ENCODE peak calls at places on chromosomes 3 and 15, in six cellular contexts. V is lower lobe of right lung; G is thoracic aorta; X is tibial artery; T is CD8-positive, alpha-beta T cell; Z is vagina. R is an unnamed sample.
A peak's percentile ranks its signal among the peaks of the same experiment; 100 is the strongest.

GRCh38 chr3:21835266-21835665 is 84.3 kb upstream of the ZNF385D start:
- DNase-seq in X (no peak), Z (no peak), V (no peak), G (no peak), T (no peak), R (no peak)

GRCh38 chr3:17931121-17931520 is 188.7 kb upstream of the TBC1D5 start:
- DNase-seq in G (no peak), V (no peak), T (no peak), Z (no peak), X (no peak), R (no peak)

GRCh38 chr3:69352305-69353087 is 33.4 kb downstream of the FRMD4B start:
- DNase-seq in V (no peak), Z (no peak), X (no peak), G (no peak), T (no peak), R (no peak)

GRCh38 chr15:74399511-74400312 is 32.3 kb upstream of the CYP11A1 start:
- DNase-seq in V (no peak), G (no peak), Z (no peak), T (no peak), X (no peak), R (no peak)

GRCh38 chr3:57108684-57109083 is 48.2 kb downstream of the SPATA12 start:
- DNase-seq in G (no peak), V (no peak), X (no peak), T (no peak), Z (no peak), R (no peak)

GRCh38 chr3:141367038-141367730 is 1.1 kb upstream of the ZBTB38 start:
- DNase-seq in T (no peak), Z (no peak), X (peak; percentile 70), V (no peak), G (peak; percentile 32), R (no peak)

GRCh38 chr3:149388714-149389417 is 11.4 kb upstream of the TM4SF1 start:
- DNase-seq in Z (no peak), V (no peak), T (no peak), G (no peak), X (no peak), R (no peak)

GRCh38 chr3:55322649-55323048 is 164.5 kb downstream of the WNT5A start:
- DNase-seq in Z (no peak), X (no peak), G (no peak), T (no peak), V (no peak), R (no peak)

GRCh38 chr3:9226326-9226725 is 23.1 kb downstream of the SRGAP3 start:
- DNase-seq in G (no peak), V (no peak), X (no peak), T (no peak), Z (no peak), R (no peak)

GRCh38 chr15:69114231-69114937 is 46.1 kb upstream of the GLCE start:
- DNase-seq in T (no peak), Z (no peak), V (no peak), G (no peak), X (no peak), R (no peak)

GRCh38 chr3:30964612-30965011 is 70.2 kb upstream of the GADL1 start:
- DNase-seq in T (no peak), Z (no peak), V (no peak), X (no peak), G (no peak), R (no peak)

GRCh38 chr3:183287301-183287971 is 34.4 kb downstream of the B3GNT5 start:
- DNase-seq in T (no peak), V (no peak), X (no peak), Z (no peak), G (peak; percentile 21), R (no peak)

GRCh38 chr3:38968403-38968802 is 83.3 kb downstream of the SCN11A start:
- DNase-seq in V (no peak), X (no peak), G (no peak), T (no peak), Z (no peak), R (no peak)

GRCh38 chr15:64883097-64883581 is 28.6 kb upstream of the ANKDD1A start:
- DNase-seq in Z (no peak), G (no peak), T (no peak), V (no peak), X (no peak), R (no peak)

GRCh38 chr3:191912616-191913204 is 451.7 kb downstream of the PYDC2 start:
- DNase-seq in V (no peak), T (no peak), Z (no peak), X (no peak), G (no peak), R (no peak)

GRCh38 chr15:90316139-90316538 is 35.9 kb upstream of the ZNF774 start:
- DNase-seq in T (no peak), V (no peak), G (no peak), Z (peak; percentile 88), X (no peak), R (no peak)

GRCh38 chr15:70045045-70045444 is 52.7 kb downstream of the TLE3 start:
- DNase-seq in X (peak; percentile 1), Z (no peak), V (no peak), T (no peak), G (no peak), R (no peak)

GRCh38 chr15:52013151-52013791 is 5.7 kb upstream of the MAPK6 start:
- DNase-seq in G (no peak), T (no peak), X (no peak), Z (no peak), V (no peak), R (no peak)

GRCh38 chr15:70585707-70586034 is 177.7 kb downstream of the UACA start:
- DNase-seq in Z (peak; percentile 70), V (no peak), G (no peak), X (peak; percentile 48), T (no peak), R (no peak)

GRCh38 chr15:56254270-56254669 is 10.6 kb upstream of the RFX7 start:
- DNase-seq in T (no peak), V (no peak), G (no peak), X (no peak), Z (no peak), R (no peak)

GRCh38 chr15:83747050-83747717 is 93.3 kb downstream of the ADAMTSL3 start:
- DNase-seq in X (peak; percentile 73), G (no peak), Z (no peak), V (no peak), T (no peak), R (no peak)

GRCh38 chr15:71115567-71116351 is 488 bp downstream of the THSD4 start:
- DNase-seq in V (peak; percentile 79), T (no peak), Z (no peak), X (peak; percentile 73), G (no peak), R (peak; percentile 56)

GRCh38 chr15:71811036-71811736 is 832 bp downstream of the NR2E3 start:
- DNase-seq in T (no peak), G (no peak), Z (no peak), X (no peak), V (no peak), R (no peak)

GRCh38 chr3:65672876-65673815 is 365.6 kb downstream of the MAGI1 start:
- DNase-seq in V (peak; percentile 68), X (peak; percentile 64), Z (no peak), G (no peak), T (no peak), R (peak; percentile 58)

GRCh38 chr15:22240951-22241350 is 160.6 kb downstream of the OR4M2 start:
- DNase-seq in V (no peak), X (no peak), Z (no peak), G (no peak), T (no peak), R (no peak)

GRCh38 chr3:36904641-36905040 is 40.2 kb downstream of the TRANK1 start:
- DNase-seq in T (no peak), X (no peak), Z (peak; percentile 61), V (no peak), G (no peak), R (no peak)

GRCh38 chr15:66110788-66111187 is 142.8 kb downstream of the MEGF11 start:
- DNase-seq in V (no peak), T (no peak), G (no peak), X (no peak), Z (no peak), R (no peak)

GRCh38 chr3:69819283-69819682 is 80.0 kb downstream of the MITF start:
- DNase-seq in V (no peak), G (no peak), Z (no peak), X (no peak), T (no peak), R (no peak)

GRCh38 chr3:149968216-149968615 is 2.5 kb downstream of the PFN2 start:
- DNase-seq in Z (no peak), G (no peak), V (no peak), X (no peak), T (no peak), R (no peak)

GRCh38 chr15:41940441-41940857 is 31.9 kb downstream of the EHD4 start:
- DNase-seq in Z (no peak), T (no peak), G (no peak), X (no peak), V (no peak), R (no peak)

GRCh38 chr3:87354399-87354798 is 78.0 kb upstream of the POU1F1 start:
- DNase-seq in G (no peak), Z (no peak), V (no peak), X (no peak), T (no peak), R (no peak)

GRCh38 chr3:87350367-87351199 is 74.2 kb upstream of the POU1F1 start:
- DNase-seq in G (no peak), V (no peak), X (no peak), Z (no peak), T (no peak), R (no peak)

GRCh38 chr3:87349833-87350232 is 73.4 kb upstream of the POU1F1 start:
- DNase-seq in G (no peak), X (no peak), T (no peak), Z (no peak), V (no peak), R (no peak)

GRCh38 chr3:87351913-87352312 is 75.5 kb upstream of the POU1F1 start:
- DNase-seq in G (no peak), X (no peak), V (no peak), T (no peak), Z (no peak), R (no peak)
- H3K4me3 ChIP-seq in G (no peak overlapping the region), X (no peak overlapping the region), V (no peak overlapping the region), T (no peak overlapping the region), Z (no peak overlapping the region), R (no peak overlapping the region)

GRCh38 chr3:169578381-169578780 is 85.1 kb downstream of the MECOM start:
- DNase-seq in Z (no peak), G (no peak), X (no peak), V (no peak), T (no peak), R (no peak)
- H3K27ac ChIP-seq in Z (no peak overlapping the region), G (no peak overlapping the region), X (no peak overlapping the region), V (no peak overlapping the region), T (no peak overlapping the region), R (no peak overlapping the region)

DNA sequence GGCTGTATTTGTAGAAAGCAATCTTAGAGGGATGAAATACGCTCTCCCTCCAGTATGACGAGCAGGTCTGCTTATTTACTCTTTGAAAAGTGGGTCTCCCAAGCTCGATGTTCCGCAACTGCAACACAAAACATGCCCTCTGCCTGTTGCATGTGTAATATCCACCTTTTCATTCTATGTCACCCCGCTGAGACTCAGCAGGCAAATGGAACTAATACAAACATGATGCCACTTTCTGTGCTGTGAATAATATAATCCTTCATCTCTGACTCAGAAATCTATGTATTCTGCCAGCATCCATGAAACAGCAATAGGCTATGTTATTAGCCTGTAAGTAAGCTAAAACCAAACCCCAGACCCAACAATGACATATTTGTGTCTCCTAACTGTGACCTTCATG is 200.8 kb upstream of the TMCO5A start:
- DNase-seq in Z (no peak), G (no peak), X (no peak), V (no peak), T (no peak), R (no peak)
- TF ChIP-seq CTCF in Z (no peak), G (no peak), X (no peak), V (no peak), T (no peak), R (no peak)

GRCh38 chr3:170766823-170767575 is 103.0 kb downstream of the RPL22L1 start:
- DNase-seq in Z (no peak), G (no peak), V (no peak), X (no peak), T (no peak), R (no peak)
- H3K4me3 ChIP-seq in Z (no peak overlapping the region), G (no peak overlapping the region), V (no peak overlapping the region), X (no peak overlapping the region), T (no peak overlapping the region), R (no peak overlapping the region)